ENCODE peak calls at places on chromosomes 16 and 17, in seven cellular contexts. G, P, Y, U, B, I and E are unnamed samples.

GRCh38 chr17:81285179-81285878 is 9.8 kb downstream of the SLC38A10 start:
- DNase-seq in G (no peak), P (peak), Y (peak), U (peak), B (peak), I (peak), E (peak)

GRCh38 chr16:50453446-50453845 is 84.7 kb upstream of the BRD7 start:
- DNase-seq in G (no peak), P (no peak), Y (no peak), U (no peak), B (no peak), I (no peak), E (no peak)

GRCh38 chr17:44354582-44355309 is 8.9 kb downstream of the FAM171A2 start:
- DNase-seq in G (no peak), P (no peak), Y (peak), U (peak), B (peak), I (peak), E (no peak)

GRCh38 chr16:75254359-75254837 is 3.0 kb upstream of the BCAR1 start:
- DNase-seq in G (peak), P (no peak), Y (no peak), U (peak), B (no peak), I (no peak), E (no peak)

GRCh38 chr16:84423416-84423837 is 55.1 kb downstream of the ATP2C2 start:
- DNase-seq in G (peak), P (no peak), Y (no peak), U (no peak), B (no peak), I (no peak), E (no peak)

GRCh38 chr17:63446218-63446980 is at the start of gene CYB561:
- DNase-seq in G (no peak), P (peak), Y (peak), U (peak), B (peak), I (no peak), E (peak)

GRCh38 chr17:72122668-72123495 is 2.1 kb downstream of the SOX9 start:
- DNase-seq in G (peak), P (no peak), Y (no peak), U (peak), B (no peak), I (no peak), E (peak)

GRCh38 chr17:38352245-38353083 is 820 bp downstream of the SOCS7 start:
- DNase-seq in G (no peak), P (no peak), Y (peak), U (peak), B (peak), I (no peak), E (peak)

GRCh38 chr17:70857351-70857750 is 688.0 kb downstream of the KCNJ2 start:
- DNase-seq in G (no peak), P (no peak), Y (no peak), U (no peak), B (no peak), I (no peak), E (no peak)

GRCh38 chr17:75587718-75588545 is at the start of gene MYO15B:
- DNase-seq in G (no peak), P (peak), Y (peak), U (peak), B (peak), I (peak), E (peak)

GRCh38 chr17:15884731-15885130 is 60.2 kb upstream of the ADORA2B start:
- DNase-seq in G (peak), P (no peak), Y (no peak), U (no peak), B (no peak), I (no peak), E (no peak)

GRCh38 chr17:42577532-42578281 is at the start of gene PSMC3IP:
- DNase-seq in G (peak), P (peak), Y (peak), U (peak), B (peak), I (peak), E (peak)

GRCh38 chr16:72938426-72939164 is 109.3 kb downstream of the ZFHX3 start:
- DNase-seq in G (peak), P (no peak), Y (no peak), U (peak), B (no peak), I (no peak), E (peak)